ENCODE peak calls at places on chromosome 16, in six cellular contexts. S, U, Q, M, J and Z are unnamed samples.

GRCh38 chr16:51180719-51181494 is 29.8 kb upstream of the SALL1 start:
- DNase-seq in U (no peak), M (no peak), S (no peak), Q (no peak), J (no peak), Z (no peak)

GRCh38 chr16:57479422-57480126 is 6.7 kb downstream of the DOK4 start:
- DNase-seq in S (peak), J (no peak), U (peak), Q (no peak), M (no peak), Z (no peak)

GRCh38 chr16:50657251-50657650 is 23.9 kb downstream of the SNX20 start:
- DNase-seq in S (no peak), U (no peak), J (no peak), M (no peak), Q (no peak), Z (no peak)

GRCh38 chr16:27127293-27127692 is 60.6 kb downstream of the C16orf82 start:
- DNase-seq in Q (no peak), S (no peak), J (no peak), U (peak), M (no peak), Z (no peak)

GRCh38 chr16:10501016-10501607 is 79.3 kb downstream of the EMP2 start:
- DNase-seq in M (no peak), U (no peak), J (no peak), Q (no peak), S (no peak), Z (peak)

GRCh38 chr16:27256861-27257260 is 11.7 kb downstream of the NSMCE1 start:
- DNase-seq in U (no peak), J (no peak), Q (no peak), M (no peak), S (no peak), Z (no peak)

GRCh38 chr16:81836279-81837054 is 57.4 kb downstream of the PLCG2 start:
- DNase-seq in M (no peak), U (no peak), S (no peak), Q (no peak), J (no peak), Z (no peak)

GRCh38 chr16:50273888-50274770 is 7.8 kb downstream of the ADCY7 start:
- DNase-seq in S (no peak), Q (peak), J (no peak), M (no peak), U (no peak), Z (peak)

GRCh38 chr16:68200120-68200783 is 35.7 kb downstream of the ESRP2 start:
- DNase-seq in U (peak), J (no peak), M (no peak), Q (no peak), S (no peak), Z (no peak)

GRCh38 chr16:83992624-83993023 is 24.6 kb downstream of the NECAB2 start:
- DNase-seq in S (peak), Q (no peak), J (no peak), M (peak), U (peak), Z (no peak)

GRCh38 chr16:48353565-48354163 is 31.5 kb downstream of the SIAH1 start:
- DNase-seq in M (peak), S (no peak), Q (peak), J (peak), U (peak), Z (peak)

GRCh38 chr16:15493416-15494181 is 59.2 kb downstream of the BMERB1 start:
- DNase-seq in S (no peak), M (no peak), Q (no peak), U (peak), J (no peak), Z (no peak)